ENCODE peak calls at places on chromosomes 4 and X, in six cellular contexts. T, M, K, X, C and F are unnamed samples.

GRCh38 chrX:2385224-2385623 is 115.6 kb downstream of the DHRSX start:
- DNase-seq in X (peak), T (peak), C (peak), M (no peak), K (no peak), F (peak)

GRCh38 chr4:148961526-148961925 is 519.3 kb upstream of the NR3C2 start:
- DNase-seq in K (no peak), T (no peak), M (no peak), C (no peak), X (no peak), F (no peak)

GRCh38 chr4:39025552-39026085 is 6.6 kb downstream of the TMEM156 start:
- DNase-seq in M (no peak), K (no peak), X (no peak), T (peak), C (peak), F (no peak)

GRCh38 chr4:15659768-15660394 is 4.7 kb upstream of the FBXL5 start:
- DNase-seq in K (no peak), M (no peak), X (peak), T (peak), C (no peak), F (no peak)

GRCh38 chr4:140296335-140296753 is 77.1 kb upstream of the SCOC start:
- DNase-seq in K (no peak), C (peak), X (peak), M (peak), T (peak), F (peak)

GRCh38 chr4:83875437-83875836 is 339.5 kb downstream of the GPAT3 start:
- DNase-seq in X (no peak), K (no peak), C (no peak), M (no peak), T (no peak), F (no peak)

GRCh38 chr4:123308667-123309066 is 87.9 kb upstream of the SPRY1 start:
- DNase-seq in X (no peak), T (no peak), M (no peak), K (no peak), C (no peak), F (no peak)

GRCh38 chr4:31085736-31086135 is 365.6 kb downstream of the PCDH7 start:
- DNase-seq in X (no peak), K (no peak), C (no peak), M (no peak), T (no peak), F (no peak)

GRCh38 chrX:30196322-30196721 is 19.0 kb upstream of the MAGEB2 start:
- DNase-seq in K (no peak), M (no peak), C (peak), T (peak), X (no peak), F (peak)

GRCh38 chrX:56797966-56798711 is 69.1 kb downstream of the NBDY start:
- DNase-seq in K (no peak), T (peak), M (no peak), X (no peak), C (no peak), F (no peak)

GRCh38 chr4:84324850-84325249 is 174.2 kb downstream of the NKX6-1 start:
- DNase-seq in X (no peak), T (no peak), K (peak), C (no peak), M (no peak), F (no peak)

GRCh38 chrX:349196-349595 is 30.6 kb upstream of the GTPBP6 start:
- DNase-seq in X (no peak), T (no peak), M (no peak), C (no peak), K (no peak), F (no peak)

GRCh38 chrX:350534-351321 is 32.1 kb upstream of the GTPBP6 start:
- DNase-seq in M (no peak), X (no peak), K (no peak), T (no peak), C (no peak), F (no peak)

GRCh38 chrX:349702-350101 is 31.1 kb upstream of the GTPBP6 start:
- DNase-seq in X (no peak), M (no peak), T (no peak), C (no peak), K (no peak), F (no peak)

GRCh38 chrX:348461-349117 is 30.0 kb upstream of the GTPBP6 start:
- DNase-seq in T (no peak), C (no peak), X (no peak), M (no peak), K (no peak), F (no peak)

DNA sequence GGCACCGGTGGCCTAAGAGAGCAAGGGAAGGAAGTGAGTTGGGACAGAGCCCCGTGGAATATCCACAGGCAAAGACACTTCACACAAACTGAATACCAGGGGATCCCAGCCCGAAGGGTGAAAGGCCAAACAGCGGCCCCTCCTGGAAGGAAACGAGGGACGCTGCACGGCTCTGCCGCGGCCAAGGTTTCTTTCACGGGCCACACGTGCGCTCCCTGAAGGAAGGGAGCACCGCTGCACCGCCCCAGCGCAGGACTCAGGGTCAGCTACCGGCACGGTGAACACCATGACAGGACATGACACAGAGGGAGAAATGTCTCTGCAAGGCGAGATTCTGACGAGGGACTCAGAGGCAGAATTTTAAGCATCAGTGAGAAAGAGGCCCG is 31.5 kb upstream of the GTPBP6 start:
- DNase-seq in X (no peak), T (no peak), M (no peak), K (no peak), C (no peak), F (no peak)
- TF ChIP-seq CTCF in X (no peak), T (no peak), M (no peak), K (no peak), C (no peak), F (no peak)

GRCh38 chr4:121510260-121510942 is 129.6 kb upstream of the QRFPR start:
- DNase-seq in M (no peak), K (no peak), C (no peak), T (no peak), X (no peak), F (no peak)

GRCh38 chr4:121519236-121519838 is 138.5 kb upstream of the QRFPR start:
- DNase-seq in M (no peak), T (no peak), X (peak), C (no peak), K (no peak), F (no peak)

GRCh38 chr4:121514443-121514842 is 133.6 kb upstream of the QRFPR start:
- DNase-seq in K (no peak), M (no peak), X (no peak), C (no peak), T (no peak), F (no peak)
- TF ChIP-seq CTCF in K (peak), M (no peak), X (peak), C (no peak), T (no peak), F (peak)

GRCh38 chr4:43968041-43968440 is 480.6 kb downstream of the KCTD8 start:
- DNase-seq in T (no peak), X (no peak), K (no peak), C (no peak), M (no peak), F (no peak)
- TF ChIP-seq CTCF in T (no peak), X (no peak), K (no peak), C (no peak), M (no peak), F (no peak)

DNA sequence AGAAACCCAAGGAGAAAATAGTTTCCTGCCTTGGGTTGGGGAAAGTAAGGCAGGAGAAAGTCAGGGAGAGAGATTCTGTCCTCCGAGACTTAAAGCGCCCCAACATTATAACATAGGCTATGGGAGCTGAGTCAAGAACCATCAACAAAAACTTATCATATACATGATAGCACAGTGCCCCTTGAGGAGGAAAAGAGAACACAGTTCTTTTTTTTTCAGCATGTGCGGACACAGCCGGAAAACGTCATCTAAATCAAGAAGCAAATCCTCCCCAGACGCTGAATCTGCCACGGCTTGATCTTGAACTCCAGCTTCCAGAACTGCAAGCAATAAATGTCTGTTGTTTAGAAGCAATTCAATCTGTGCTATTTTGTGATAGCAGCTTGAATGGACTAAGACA is 549.6 kb upstream of the PRKX start:
- DNase-seq in K (no peak), T (peak), X (no peak), M (no peak), C (peak), F (no peak)
- TF ChIP-seq CTCF in K (peak), T (no peak), X (no peak), M (no peak), C (no peak), F (no peak)

DNA sequence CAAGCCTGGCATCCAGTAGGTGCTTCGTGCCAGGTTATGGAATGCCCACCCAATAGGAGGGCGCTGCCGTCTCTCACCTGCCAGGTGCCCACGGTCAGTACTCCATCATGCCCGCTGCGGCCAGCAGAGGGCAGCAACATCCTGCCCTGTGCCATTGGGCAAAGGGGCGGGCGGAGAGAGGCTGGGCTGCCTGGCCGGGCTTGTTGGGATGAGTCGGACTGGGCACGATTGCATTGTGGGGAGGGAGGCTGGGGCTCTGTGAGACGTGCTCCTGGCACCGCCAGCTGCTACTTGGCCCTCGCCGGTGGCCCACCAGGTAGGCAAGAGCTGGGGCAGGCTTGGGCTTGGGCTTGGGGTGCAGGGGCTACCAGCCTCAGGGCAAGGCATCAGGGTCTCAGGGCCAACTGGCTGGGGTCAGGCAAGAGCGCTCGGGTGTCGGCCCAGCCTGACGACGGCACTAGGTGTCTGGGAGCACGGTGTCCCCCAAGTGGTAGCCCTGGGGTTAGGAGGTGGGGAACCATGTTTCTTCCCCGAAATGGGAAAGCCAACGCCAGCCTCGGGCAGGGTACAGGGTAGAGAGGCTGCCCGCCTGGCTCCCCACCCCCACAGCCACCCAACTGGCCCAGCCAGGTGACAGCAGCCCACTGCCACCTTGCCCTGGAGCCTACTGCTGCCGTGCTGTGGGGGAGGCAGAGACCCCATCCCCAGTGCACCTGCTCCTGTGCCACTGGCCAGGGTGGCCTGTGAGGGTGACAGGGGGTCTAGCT is at the start of gene PLXNB3:
- DNase-seq in X (peak), T (peak), K (peak), M (peak), C (peak), F (peak)
- TF ChIP-seq CTCF in X (peak), T (peak), K (peak), M (peak), C (peak), F (peak)